ENCODE peak calls at places on chromosomes 12 and 14, in six cellular contexts. One of them, this sample, is unnamed.

GRCh38 chr12:51115516-51115915 is 32.1 kb upstream of the CSRNP2 start:
- DNase-seq in A549: no peak
- DNase-seq in endothelial cell of umbilical vein: peak
- DNase-seq in esophagus muscularis mucosa: no peak
- DNase-seq in adrenal gland: no peak
- DNase-seq in tibial nerve: no peak
- DNase-seq in this sample: no peak

GRCh38 chr14:84254205-84254788 is 1275.6 kb upstream of the FLRT2 start:
- DNase-seq in A549: no peak
- DNase-seq in endothelial cell of umbilical vein: peak
- DNase-seq in esophagus muscularis mucosa: no peak
- DNase-seq in adrenal gland: peak
- DNase-seq in tibial nerve: no peak
- DNase-seq in this sample: no peak

GRCh38 chr12:116039081-116039480 is 238.4 kb downstream of the MED13L start:
- DNase-seq in A549: no peak
- DNase-seq in endothelial cell of umbilical vein: no peak
- DNase-seq in esophagus muscularis mucosa: no peak
- DNase-seq in adrenal gland: peak
- DNase-seq in tibial nerve: no peak
- DNase-seq in this sample: no peak

GRCh38 chr12:41112903-41113302 is 75.2 kb upstream of the PDZRN4 start:
- DNase-seq in A549: no peak
- DNase-seq in endothelial cell of umbilical vein: no peak
- DNase-seq in esophagus muscularis mucosa: no peak
- DNase-seq in adrenal gland: no peak
- DNase-seq in tibial nerve: no peak
- DNase-seq in this sample: no peak

GRCh38 chr14:75310295-75311059 is 31.8 kb downstream of the FOS start:
- DNase-seq in A549: peak
- DNase-seq in endothelial cell of umbilical vein: peak
- DNase-seq in esophagus muscularis mucosa: no peak
- DNase-seq in adrenal gland: peak
- DNase-seq in tibial nerve: peak
- DNase-seq in this sample: peak

GRCh38 chr12:54019924-54020586 is 8.2 kb upstream of the HOXC6 start:
- DNase-seq in A549: no peak
- DNase-seq in endothelial cell of umbilical vein: no peak
- DNase-seq in esophagus muscularis mucosa: no peak
- DNase-seq in adrenal gland: peak
- DNase-seq in tibial nerve: no peak
- DNase-seq in this sample: no peak

GRCh38 chr12:53207042-53207441 is at the start of gene ITGB7:
- DNase-seq in A549: no peak
- DNase-seq in endothelial cell of umbilical vein: no peak
- DNase-seq in esophagus muscularis mucosa: no peak
- DNase-seq in adrenal gland: no peak
- DNase-seq in tibial nerve: no peak
- DNase-seq in this sample: no peak

GRCh38 chr14:20687362-20688166 is 1.0 kb upstream of the ANG start:
- DNase-seq in A549: peak
- DNase-seq in endothelial cell of umbilical vein: no peak
- DNase-seq in esophagus muscularis mucosa: no peak
- DNase-seq in adrenal gland: no peak
- DNase-seq in tibial nerve: no peak
- DNase-seq in this sample: no peak

GRCh38 chr12:5293773-5294172 is 138.1 kb upstream of the NTF3 start:
- DNase-seq in A549: no peak
- DNase-seq in endothelial cell of umbilical vein: no peak
- DNase-seq in esophagus muscularis mucosa: no peak
- DNase-seq in adrenal gland: no peak
- DNase-seq in tibial nerve: no peak
- DNase-seq in this sample: no peak

GRCh38 chr12:2163172-2163927 is 110.6 kb downstream of the CACNA1C start:
- DNase-seq in A549: no peak
- DNase-seq in endothelial cell of umbilical vein: no peak
- DNase-seq in esophagus muscularis mucosa: peak
- DNase-seq in adrenal gland: peak
- DNase-seq in tibial nerve: peak
- DNase-seq in this sample: peak

GRCh38 chr14:32932921-32933622 is 5.6 kb upstream of the NPAS3 start:
- DNase-seq in A549: no peak
- DNase-seq in endothelial cell of umbilical vein: no peak
- DNase-seq in esophagus muscularis mucosa: no peak
- DNase-seq in adrenal gland: peak
- DNase-seq in tibial nerve: no peak
- DNase-seq in this sample: no peak

GRCh38 chr14:95609398-95609990 is 74.6 kb downstream of the GLRX5 start:
- DNase-seq in A549: peak
- DNase-seq in endothelial cell of umbilical vein: peak
- DNase-seq in esophagus muscularis mucosa: no peak
- DNase-seq in adrenal gland: peak
- DNase-seq in tibial nerve: no peak
- DNase-seq in this sample: no peak

GRCh38 chr12:90211017-90211416 is 502.4 kb upstream of the ATP2B1 start:
- DNase-seq in A549: peak
- DNase-seq in endothelial cell of umbilical vein: peak
- DNase-seq in esophagus muscularis mucosa: no peak
- DNase-seq in adrenal gland: no peak
- DNase-seq in tibial nerve: no peak
- DNase-seq in this sample: no peak

GRCh38 chr12:124622764-124623163 is 55.4 kb upstream of the NCOR2 start:
- DNase-seq in A549: no peak
- DNase-seq in endothelial cell of umbilical vein: no peak
- DNase-seq in esophagus muscularis mucosa: no peak
- DNase-seq in adrenal gland: no peak
- DNase-seq in tibial nerve: no peak
- DNase-seq in this sample: no peak

GRCh38 chr12:11716794-11717532 is 67.5 kb downstream of the ETV6 start:
- DNase-seq in A549: no peak
- DNase-seq in endothelial cell of umbilical vein: peak
- DNase-seq in esophagus muscularis mucosa: no peak
- DNase-seq in adrenal gland: no peak
- DNase-seq in tibial nerve: no peak
- DNase-seq in this sample: no peak

GRCh38 chr12:59742831-59743230 is 147.0 kb downstream of the SLC16A7 start:
- DNase-seq in A549: no peak
- DNase-seq in endothelial cell of umbilical vein: no peak
- DNase-seq in esophagus muscularis mucosa: no peak
- DNase-seq in adrenal gland: no peak
- DNase-seq in tibial nerve: no peak
- DNase-seq in this sample: no peak

GRCh38 chr14:61570188-61570960 is 124.9 kb upstream of the HIF1A start:
- DNase-seq in A549: no peak
- DNase-seq in endothelial cell of umbilical vein: no peak
- DNase-seq in esophagus muscularis mucosa: no peak
- DNase-seq in adrenal gland: no peak
- DNase-seq in tibial nerve: no peak
- DNase-seq in this sample: no peak

GRCh38 chr14:22231022-22231421 is 358.0 kb downstream of the DAD1 start:
- DNase-seq in A549: no peak
- DNase-seq in endothelial cell of umbilical vein: no peak
- DNase-seq in esophagus muscularis mucosa: no peak
- DNase-seq in adrenal gland: no peak
- DNase-seq in tibial nerve: no peak
- DNase-seq in this sample: no peak

GRCh38 chr12:6200266-6201198 is at the start of gene CD9:
- DNase-seq in A549: peak
- DNase-seq in endothelial cell of umbilical vein: peak
- DNase-seq in esophagus muscularis mucosa: no peak
- DNase-seq in adrenal gland: peak
- DNase-seq in tibial nerve: peak
- DNase-seq in this sample: peak

GRCh38 chr12:6356374-6356820 is 14.5 kb upstream of the TNFRSF1A start:
- DNase-seq in A549: no peak
- DNase-seq in endothelial cell of umbilical vein: no peak
- DNase-seq in esophagus muscularis mucosa: no peak
- DNase-seq in adrenal gland: no peak
- DNase-seq in tibial nerve: no peak
- DNase-seq in this sample: no peak

GRCh38 chr12:98533723-98534251 is 18.4 kb downstream of the TMPO start:
- DNase-seq in A549: no peak
- DNase-seq in endothelial cell of umbilical vein: no peak
- DNase-seq in esophagus muscularis mucosa: no peak
- DNase-seq in adrenal gland: no peak
- DNase-seq in tibial nerve: no peak
- DNase-seq in this sample: no peak

GRCh38 chr14:77375164-77375950 is 1.5 kb downstream of the TMED8 start:
- DNase-seq in A549: no peak
- DNase-seq in endothelial cell of umbilical vein: no peak
- DNase-seq in esophagus muscularis mucosa: no peak
- DNase-seq in adrenal gland: no peak
- DNase-seq in tibial nerve: no peak
- DNase-seq in this sample: no peak

GRCh38 chr14:77376380-77376770 is 519 bp downstream of the TMED8 start:
- DNase-seq in A549: peak
- DNase-seq in endothelial cell of umbilical vein: peak
- DNase-seq in esophagus muscularis mucosa: no peak
- DNase-seq in adrenal gland: peak
- DNase-seq in tibial nerve: no peak
- DNase-seq in this sample: peak

GRCh38 chr14:77375973-77376372 is 921 bp downstream of the TMED8 start:
- DNase-seq in A549: no peak
- DNase-seq in endothelial cell of umbilical vein: no peak
- DNase-seq in esophagus muscularis mucosa: no peak
- DNase-seq in adrenal gland: no peak
- DNase-seq in tibial nerve: no peak
- DNase-seq in this sample: no peak

GRCh38 chr14:77377502-77377844 is 294 bp downstream of the SAMD15 start:
- DNase-seq in A549: no peak
- DNase-seq in endothelial cell of umbilical vein: no peak
- DNase-seq in esophagus muscularis mucosa: no peak
- DNase-seq in adrenal gland: no peak
- DNase-seq in tibial nerve: no peak
- DNase-seq in this sample: no peak

DNA sequence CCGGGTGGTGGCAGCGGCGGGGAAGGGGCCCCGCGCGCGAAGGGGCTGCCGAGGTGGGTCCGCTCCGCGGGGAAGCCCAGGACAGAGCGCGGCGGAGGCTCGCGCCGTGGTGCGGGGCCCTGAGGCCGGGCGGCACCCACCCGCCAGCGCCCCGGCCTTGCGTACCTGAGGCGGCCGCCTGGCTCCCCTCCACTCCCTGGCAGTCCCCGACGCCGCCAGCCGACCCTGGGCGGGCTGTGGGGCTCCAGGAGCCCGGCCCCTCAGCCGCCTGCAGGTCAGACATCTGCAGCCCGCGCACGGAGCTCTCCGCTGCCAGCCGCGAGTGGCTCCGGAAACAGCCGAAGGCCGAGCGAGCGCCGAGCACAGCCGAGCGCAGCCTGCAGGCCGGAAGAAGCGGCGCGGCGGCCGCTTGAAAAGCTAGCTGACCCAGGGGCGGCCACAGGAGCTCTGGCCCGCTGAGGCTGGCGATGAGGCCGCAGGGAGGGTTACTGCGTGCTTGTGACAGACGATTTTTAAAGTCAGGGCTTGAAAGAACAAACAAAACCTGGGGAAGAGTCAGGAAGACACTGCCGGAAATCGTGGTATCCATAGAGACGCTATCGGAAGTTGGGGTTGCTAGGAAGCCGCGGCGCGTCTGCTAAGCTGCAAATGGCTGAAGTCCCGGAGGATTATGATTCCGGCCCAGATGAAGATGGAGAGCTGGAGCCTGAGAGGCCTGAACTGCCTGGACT is at the start of the genes SAMD15 and TMED8:
- DNase-seq in A549: peak
- DNase-seq in endothelial cell of umbilical vein: peak
- DNase-seq in esophagus muscularis mucosa: peak
- DNase-seq in adrenal gland: peak
- DNase-seq in tibial nerve: peak
- DNase-seq in this sample: peak
- TF ChIP-seq CTCF in A549: no peak
- TF ChIP-seq CTCF in endothelial cell of umbilical vein: peak
- TF ChIP-seq CTCF in esophagus muscularis mucosa: peak
- TF ChIP-seq CTCF in adrenal gland: peak
- TF ChIP-seq CTCF in tibial nerve: no peak
- TF ChIP-seq CTCF in this sample: peak

DNA sequence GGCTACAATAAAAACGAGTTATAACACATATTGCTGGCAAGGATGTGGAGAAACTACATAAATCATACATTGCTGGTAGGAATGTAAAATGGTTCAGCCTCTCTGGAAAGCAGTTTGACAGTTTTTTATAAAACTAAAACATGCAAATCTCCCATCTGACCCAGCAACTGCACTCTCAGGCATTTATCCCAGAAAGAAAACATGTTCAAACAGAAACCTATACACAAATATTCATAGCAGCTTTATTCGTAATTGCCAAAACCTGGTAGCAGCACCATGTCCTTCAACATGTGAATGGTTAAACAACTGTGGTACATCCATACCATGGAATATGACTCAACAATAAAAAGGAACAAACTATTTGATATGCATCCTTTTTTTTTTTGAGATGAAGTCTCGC is 10.1 kb upstream of the TMCC3 start:
- DNase-seq in A549: no peak
- DNase-seq in endothelial cell of umbilical vein: no peak
- DNase-seq in esophagus muscularis mucosa: no peak
- DNase-seq in adrenal gland: no peak
- DNase-seq in tibial nerve: no peak
- DNase-seq in this sample: no peak
- TF ChIP-seq POLR2A in A549: no peak
- TF ChIP-seq POLR2A in endothelial cell of umbilical vein: no peak
- TF ChIP-seq POLR2A in esophagus muscularis mucosa: no peak
- TF ChIP-seq POLR2A in adrenal gland: no peak
- TF ChIP-seq POLR2A in tibial nerve: no peak
- TF ChIP-seq POLR2A in this sample: no peak

DNA sequence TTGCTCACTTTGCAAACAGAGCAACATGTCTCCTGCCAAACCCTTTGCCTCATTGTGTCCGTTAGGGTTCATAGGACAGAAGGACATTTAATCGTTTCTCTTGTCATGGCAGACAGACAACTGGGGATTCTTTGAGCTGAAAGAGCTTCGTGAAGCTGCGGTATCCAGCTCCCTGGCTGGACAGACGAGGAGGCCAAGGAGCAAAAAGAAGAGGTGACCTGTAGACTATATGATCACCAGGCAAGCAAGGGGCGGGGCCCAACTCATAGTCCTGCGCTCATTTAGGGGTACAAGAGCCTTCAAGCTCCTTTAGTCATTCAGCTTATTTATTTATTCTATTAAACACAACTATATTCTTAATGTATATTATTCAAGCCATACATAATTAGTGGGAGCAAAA is 66.8 kb upstream of the VRK1 start:
- DNase-seq in A549: no peak
- DNase-seq in endothelial cell of umbilical vein: no peak
- DNase-seq in esophagus muscularis mucosa: no peak
- DNase-seq in adrenal gland: no peak
- DNase-seq in tibial nerve: no peak
- DNase-seq in this sample: no peak
- H3K4me3 ChIP-seq in A549: no peak
- H3K4me3 ChIP-seq in endothelial cell of umbilical vein: no peak
- H3K4me3 ChIP-seq in esophagus muscularis mucosa: no peak
- H3K4me3 ChIP-seq in adrenal gland: no peak
- H3K4me3 ChIP-seq in tibial nerve: no peak
- H3K4me3 ChIP-seq in this sample: no peak

DNA sequence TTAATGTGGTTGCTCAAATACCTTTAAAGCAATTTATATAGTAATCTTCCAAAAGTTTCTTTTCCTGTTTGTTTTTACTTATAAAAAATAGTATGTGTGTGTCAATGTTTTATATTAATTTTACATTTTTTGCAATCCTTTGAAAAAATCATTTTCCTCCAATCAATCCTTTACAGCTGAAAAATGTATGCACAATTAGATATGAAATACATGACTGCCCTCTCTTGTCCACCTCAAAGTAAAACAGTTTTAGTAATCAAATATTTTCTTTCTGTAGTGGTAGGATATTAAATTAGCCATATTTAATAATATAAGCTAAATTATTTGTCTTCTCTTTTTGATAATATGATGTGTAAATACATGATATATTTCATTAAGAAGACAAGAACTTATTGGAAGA is 269.9 kb downstream of the ADAMTS20 start:
- DNase-seq in A549: peak
- DNase-seq in endothelial cell of umbilical vein: peak
- DNase-seq in esophagus muscularis mucosa: no peak
- DNase-seq in adrenal gland: no peak
- DNase-seq in tibial nerve: no peak
- DNase-seq in this sample: no peak
- TF ChIP-seq CTCF in A549: peak
- TF ChIP-seq CTCF in endothelial cell of umbilical vein: peak
- TF ChIP-seq CTCF in esophagus muscularis mucosa: peak
- TF ChIP-seq CTCF in adrenal gland: no peak
- TF ChIP-seq CTCF in tibial nerve: peak
- TF ChIP-seq CTCF in this sample: peak